ENCODE peak calls at places on chromosomes 6 and 20, in seven cellular contexts. D, V, L, N, U, K and Y are unnamed samples.

GRCh38 chr6:146047356-146047755 is 18.5 kb downstream of the GRM1 start:
- DNase-seq in D (no peak), V (no peak), L (peak), N (no peak), U (no peak), K (no peak), Y (no peak)

GRCh38 chr6:89436226-89436625 is 3.3 kb downstream of the ANKRD6 start:
- DNase-seq in D (no peak), V (no peak), L (no peak), N (no peak), U (no peak), K (no peak), Y (no peak)

GRCh38 chr6:157535354-157536217 is 154.6 kb downstream of the ZDHHC14 start:
- DNase-seq in D (no peak), V (no peak), L (no peak), N (no peak), U (no peak), K (peak), Y (no peak)

GRCh38 chr6:27752038-27752885 is 159.9 kb downstream of the OR2B2 start:
- DNase-seq in D (peak), V (no peak), L (peak), N (peak), U (peak), K (peak), Y (no peak)

GRCh38 chr6:127119361-127120108 is 1.1 kb downstream of the RSPO3 start:
- DNase-seq in D (peak), V (peak), L (peak), N (no peak), U (peak), K (no peak), Y (no peak)

GRCh38 chr6:3222506-3223038 is 4.9 kb downstream of the TUBB2B start:
- DNase-seq in D (no peak), V (no peak), L (no peak), N (no peak), U (no peak), K (no peak), Y (no peak)

GRCh38 chr6:26125015-26125690 is 37.9 kb downstream of the HFE start:
- DNase-seq in D (no peak), V (no peak), L (no peak), N (no peak), U (no peak), K (no peak), Y (no peak)

GRCh38 chr6:52541135-52541534 is 35.7 kb downstream of the TRAM2 start:
- DNase-seq in D (no peak), V (no peak), L (no peak), N (no peak), U (no peak), K (no peak), Y (no peak)

GRCh38 chr20:1388706-1389483 is 4.0 kb downstream of the FKBP1A start:
- DNase-seq in D (no peak), V (no peak), L (no peak), N (no peak), U (no peak), K (no peak), Y (no peak)